ENCODE peak calls at places on chromosome 17, in ten cellular contexts. One of them, this sample, is unnamed.

GRCh38 chr17:57557793-57558681 is 187.1 kb downstream of the CCDC182 start:
- DNase-seq in choroid plexus epithelial cell: peak; percentile 91
- DNase-seq in activated T-cell treated with anti-CD3 and anti-CD28 coated beads, Interleukin-2, amount 50 U/mL, for 4 hours: no peak
- DNase-seq in neural progenitor cell: no peak
- DNase-seq in skeletal muscle cell: no peak
- DNase-seq in cardiac septum: no peak
- DNase-seq in renal cortical epithelial cell: peak; percentile 88
- DNase-seq in NCI-H1930: peak; percentile 23
- DNase-seq in AG10803: peak; percentile 48
- DNase-seq in stimulated activated CD8-positive, alpha-beta memory T cell treated with anti-CD3 and anti-CD28 coated beads, Interleukin-7, amount 100 ng/mL, for 48 hours: no peak
- DNase-seq in this sample: no peak

GRCh38 chr17:74150428-74151025 is 53.0 kb upstream of the RPL38 start:
- DNase-seq in neural progenitor cell: no peak
- DNase-seq in renal cortical epithelial cell: no peak
- DNase-seq in cardiac septum: no peak
- DNase-seq in skeletal muscle cell: no peak
- DNase-seq in activated T-cell treated with anti-CD3 and anti-CD28 coated beads, Interleukin-2, amount 50 U/mL, for 4 hours: no peak
- DNase-seq in stimulated activated CD8-positive, alpha-beta memory T cell treated with anti-CD3 and anti-CD28 coated beads, Interleukin-7, amount 100 ng/mL, for 48 hours: no peak
- DNase-seq in AG10803: no peak
- DNase-seq in choroid plexus epithelial cell: no peak
- DNase-seq in NCI-H1930: no peak
- DNase-seq in this sample: no peak

GRCh38 chr17:9887521-9887920 is 17.6 kb downstream of the RCVRN start:
- DNase-seq in renal cortical epithelial cell: no peak
- DNase-seq in NCI-H1930: no peak
- DNase-seq in skeletal muscle cell: no peak
- DNase-seq in AG10803: no peak
- DNase-seq in cardiac septum: no peak
- DNase-seq in neural progenitor cell: no peak
- DNase-seq in choroid plexus epithelial cell: no peak
- DNase-seq in stimulated activated CD8-positive, alpha-beta memory T cell treated with anti-CD3 and anti-CD28 coated beads, Interleukin-7, amount 100 ng/mL, for 48 hours: no peak
- DNase-seq in activated T-cell treated with anti-CD3 and anti-CD28 coated beads, Interleukin-2, amount 50 U/mL, for 4 hours: no peak
- DNase-seq in this sample: no peak

GRCh38 chr17:49486012-49486641 is 9.0 kb upstream of the NGFR start:
- DNase-seq in NCI-H1930: no peak
- DNase-seq in cardiac septum: no peak
- DNase-seq in neural progenitor cell: peak; percentile 86
- DNase-seq in activated T-cell treated with anti-CD3 and anti-CD28 coated beads, Interleukin-2, amount 50 U/mL, for 4 hours: no peak
- DNase-seq in skeletal muscle cell: no peak
- DNase-seq in AG10803: no peak
- DNase-seq in renal cortical epithelial cell: no peak
- DNase-seq in stimulated activated CD8-positive, alpha-beta memory T cell treated with anti-CD3 and anti-CD28 coated beads, Interleukin-7, amount 100 ng/mL, for 48 hours: no peak
- DNase-seq in choroid plexus epithelial cell: no peak
- DNase-seq in this sample: no peak

GRCh38 chr17:61862105-61862574 is 1.2 kb downstream of the BRIP1 start:
- DNase-seq in skeletal muscle cell: no peak
- DNase-seq in stimulated activated CD8-positive, alpha-beta memory T cell treated with anti-CD3 and anti-CD28 coated beads, Interleukin-7, amount 100 ng/mL, for 48 hours: no peak
- DNase-seq in renal cortical epithelial cell: peak; percentile 74
- DNase-seq in neural progenitor cell: no peak
- DNase-seq in NCI-H1930: no peak
- DNase-seq in choroid plexus epithelial cell: peak; percentile 41
- DNase-seq in cardiac septum: no peak
- DNase-seq in AG10803: peak; percentile 5
- DNase-seq in activated T-cell treated with anti-CD3 and anti-CD28 coated beads, Interleukin-2, amount 50 U/mL, for 4 hours: no peak
- DNase-seq in this sample: no peak

GRCh38 chr17:35239823-35240222 is 3.0 kb upstream of the SLFN5 start:
- DNase-seq in cardiac septum: no peak
- DNase-seq in neural progenitor cell: no peak
- DNase-seq in choroid plexus epithelial cell: no peak
- DNase-seq in skeletal muscle cell: no peak
- DNase-seq in activated T-cell treated with anti-CD3 and anti-CD28 coated beads, Interleukin-2, amount 50 U/mL, for 4 hours: no peak
- DNase-seq in renal cortical epithelial cell: no peak
- DNase-seq in AG10803: peak; percentile 39
- DNase-seq in stimulated activated CD8-positive, alpha-beta memory T cell treated with anti-CD3 and anti-CD28 coated beads, Interleukin-7, amount 100 ng/mL, for 48 hours: no peak
- DNase-seq in NCI-H1930: no peak
- DNase-seq in this sample: no peak

GRCh38 chr17:78839173-78839761 is 1.3 kb downstream of the USP36 start:
- DNase-seq in skeletal muscle cell: no peak
- DNase-seq in activated T-cell treated with anti-CD3 and anti-CD28 coated beads, Interleukin-2, amount 50 U/mL, for 4 hours: no peak
- DNase-seq in neural progenitor cell: no peak
- DNase-seq in stimulated activated CD8-positive, alpha-beta memory T cell treated with anti-CD3 and anti-CD28 coated beads, Interleukin-7, amount 100 ng/mL, for 48 hours: no peak
- DNase-seq in AG10803: peak; percentile 16
- DNase-seq in choroid plexus epithelial cell: peak; percentile 35
- DNase-seq in cardiac septum: no peak
- DNase-seq in renal cortical epithelial cell: peak; percentile 33
- DNase-seq in NCI-H1930: no peak
- DNase-seq in this sample: no peak

GRCh38 chr17:47170710-47171109 is 18.4 kb downstream of the CDC27 start:
- DNase-seq in neural progenitor cell: no peak
- DNase-seq in NCI-H1930: no peak
- DNase-seq in choroid plexus epithelial cell: no peak
- DNase-seq in activated T-cell treated with anti-CD3 and anti-CD28 coated beads, Interleukin-2, amount 50 U/mL, for 4 hours: no peak
- DNase-seq in skeletal muscle cell: no peak
- DNase-seq in renal cortical epithelial cell: no peak
- DNase-seq in AG10803: no peak
- DNase-seq in stimulated activated CD8-positive, alpha-beta memory T cell treated with anti-CD3 and anti-CD28 coated beads, Interleukin-7, amount 100 ng/mL, for 48 hours: no peak
- DNase-seq in cardiac septum: no peak
- DNase-seq in this sample: no peak

GRCh38 chr17:50196826-50197225 is 4.6 kb downstream of the COL1A1 start:
- DNase-seq in skeletal muscle cell: no peak
- DNase-seq in renal cortical epithelial cell: no peak
- DNase-seq in neural progenitor cell: no peak
- DNase-seq in stimulated activated CD8-positive, alpha-beta memory T cell treated with anti-CD3 and anti-CD28 coated beads, Interleukin-7, amount 100 ng/mL, for 48 hours: no peak
- DNase-seq in activated T-cell treated with anti-CD3 and anti-CD28 coated beads, Interleukin-2, amount 50 U/mL, for 4 hours: no peak
- DNase-seq in NCI-H1930: no peak
- DNase-seq in cardiac septum: no peak
- DNase-seq in choroid plexus epithelial cell: peak; percentile 64
- DNase-seq in AG10803: peak; percentile 90
- DNase-seq in this sample: no peak

GRCh38 chr17:79938696-79939435 is 96.8 kb downstream of the TBC1D16 start:
- DNase-seq in skeletal muscle cell: no peak
- DNase-seq in cardiac septum: no peak
- DNase-seq in renal cortical epithelial cell: no peak
- DNase-seq in stimulated activated CD8-positive, alpha-beta memory T cell treated with anti-CD3 and anti-CD28 coated beads, Interleukin-7, amount 100 ng/mL, for 48 hours: no peak
- DNase-seq in AG10803: no peak
- DNase-seq in activated T-cell treated with anti-CD3 and anti-CD28 coated beads, Interleukin-2, amount 50 U/mL, for 4 hours: no peak
- DNase-seq in neural progenitor cell: no peak
- DNase-seq in NCI-H1930: no peak
- DNase-seq in choroid plexus epithelial cell: no peak
- DNase-seq in this sample: no peak

GRCh38 chr17:66214893-66215528 is 14.2 kb downstream of the APOH start:
- DNase-seq in choroid plexus epithelial cell: no peak
- DNase-seq in skeletal muscle cell: no peak
- DNase-seq in renal cortical epithelial cell: no peak
- DNase-seq in stimulated activated CD8-positive, alpha-beta memory T cell treated with anti-CD3 and anti-CD28 coated beads, Interleukin-7, amount 100 ng/mL, for 48 hours: no peak
- DNase-seq in NCI-H1930: peak; percentile 44
- DNase-seq in cardiac septum: no peak
- DNase-seq in neural progenitor cell: no peak
- DNase-seq in activated T-cell treated with anti-CD3 and anti-CD28 coated beads, Interleukin-2, amount 50 U/mL, for 4 hours: no peak
- DNase-seq in AG10803: no peak
- DNase-seq in this sample: no peak

GRCh38 chr17:3770471-3770870 is 30.5 kb downstream of the ITGAE start:
- DNase-seq in renal cortical epithelial cell: no peak
- DNase-seq in choroid plexus epithelial cell: no peak
- DNase-seq in stimulated activated CD8-positive, alpha-beta memory T cell treated with anti-CD3 and anti-CD28 coated beads, Interleukin-7, amount 100 ng/mL, for 48 hours: no peak
- DNase-seq in cardiac septum: no peak
- DNase-seq in neural progenitor cell: peak; percentile 15
- DNase-seq in NCI-H1930: no peak
- DNase-seq in skeletal muscle cell: no peak
- DNase-seq in activated T-cell treated with anti-CD3 and anti-CD28 coated beads, Interleukin-2, amount 50 U/mL, for 4 hours: no peak
- DNase-seq in AG10803: no peak
- DNase-seq in this sample: no peak

GRCh38 chr17:66678061-66678460 is 156.9 kb upstream of the CACNG5 start:
- DNase-seq in renal cortical epithelial cell: no peak
- DNase-seq in skeletal muscle cell: no peak
- DNase-seq in activated T-cell treated with anti-CD3 and anti-CD28 coated beads, Interleukin-2, amount 50 U/mL, for 4 hours: no peak
- DNase-seq in NCI-H1930: no peak
- DNase-seq in choroid plexus epithelial cell: no peak
- DNase-seq in cardiac septum: no peak
- DNase-seq in neural progenitor cell: no peak
- DNase-seq in AG10803: no peak
- DNase-seq in stimulated activated CD8-positive, alpha-beta memory T cell treated with anti-CD3 and anti-CD28 coated beads, Interleukin-7, amount 100 ng/mL, for 48 hours: no peak
- DNase-seq in this sample: no peak

GRCh38 chr17:62597920-62598319 is 29.6 kb upstream of the MRC2 start:
- DNase-seq in stimulated activated CD8-positive, alpha-beta memory T cell treated with anti-CD3 and anti-CD28 coated beads, Interleukin-7, amount 100 ng/mL, for 48 hours: no peak
- DNase-seq in cardiac septum: no peak
- DNase-seq in choroid plexus epithelial cell: peak; percentile 68
- DNase-seq in skeletal muscle cell: no peak
- DNase-seq in neural progenitor cell: no peak
- DNase-seq in activated T-cell treated with anti-CD3 and anti-CD28 coated beads, Interleukin-2, amount 50 U/mL, for 4 hours: no peak
- DNase-seq in NCI-H1930: no peak
- DNase-seq in AG10803: peak; percentile 78
- DNase-seq in renal cortical epithelial cell: peak; percentile 36
- DNase-seq in this sample: no peak

GRCh38 chr17:61849674-61850073 is 13.7 kb downstream of the BRIP1 start:
- DNase-seq in renal cortical epithelial cell: no peak
- DNase-seq in skeletal muscle cell: peak; percentile 16
- DNase-seq in activated T-cell treated with anti-CD3 and anti-CD28 coated beads, Interleukin-2, amount 50 U/mL, for 4 hours: no peak
- DNase-seq in choroid plexus epithelial cell: peak; percentile 51
- DNase-seq in NCI-H1930: no peak
- DNase-seq in stimulated activated CD8-positive, alpha-beta memory T cell treated with anti-CD3 and anti-CD28 coated beads, Interleukin-7, amount 100 ng/mL, for 48 hours: no peak
- DNase-seq in neural progenitor cell: no peak
- DNase-seq in AG10803: peak; percentile 17
- DNase-seq in cardiac septum: no peak
- DNase-seq in this sample: no peak

GRCh38 chr17:61567045-61567802 is 23.8 kb downstream of the NACA2 start:
- DNase-seq in cardiac septum: no peak
- DNase-seq in skeletal muscle cell: no peak
- DNase-seq in stimulated activated CD8-positive, alpha-beta memory T cell treated with anti-CD3 and anti-CD28 coated beads, Interleukin-7, amount 100 ng/mL, for 48 hours: no peak
- DNase-seq in NCI-H1930: no peak
- DNase-seq in neural progenitor cell: no peak
- DNase-seq in renal cortical epithelial cell: no peak
- DNase-seq in choroid plexus epithelial cell: no peak
- DNase-seq in AG10803: no peak
- DNase-seq in activated T-cell treated with anti-CD3 and anti-CD28 coated beads, Interleukin-2, amount 50 U/mL, for 4 hours: no peak
- DNase-seq in this sample: no peak

GRCh38 chr17:78617371-78618061 is 40.3 kb upstream of the DNAH17 start:
- DNase-seq in skeletal muscle cell: no peak
- DNase-seq in NCI-H1930: no peak
- DNase-seq in stimulated activated CD8-positive, alpha-beta memory T cell treated with anti-CD3 and anti-CD28 coated beads, Interleukin-7, amount 100 ng/mL, for 48 hours: no peak
- DNase-seq in neural progenitor cell: no peak
- DNase-seq in renal cortical epithelial cell: no peak
- DNase-seq in choroid plexus epithelial cell: no peak
- DNase-seq in cardiac septum: no peak
- DNase-seq in activated T-cell treated with anti-CD3 and anti-CD28 coated beads, Interleukin-2, amount 50 U/mL, for 4 hours: no peak
- DNase-seq in AG10803: peak; percentile 57
- DNase-seq in this sample: no peak

GRCh38 chr17:43791589-43791988 is 11.4 kb downstream of the CFAP97D1 start:
- DNase-seq in AG10803: peak; percentile 65
- DNase-seq in renal cortical epithelial cell: peak; percentile 85
- DNase-seq in cardiac septum: no peak
- DNase-seq in choroid plexus epithelial cell: peak; percentile 75
- DNase-seq in stimulated activated CD8-positive, alpha-beta memory T cell treated with anti-CD3 and anti-CD28 coated beads, Interleukin-7, amount 100 ng/mL, for 48 hours: no peak
- DNase-seq in NCI-H1930: no peak
- DNase-seq in neural progenitor cell: peak; percentile 34
- DNase-seq in skeletal muscle cell: no peak
- DNase-seq in activated T-cell treated with anti-CD3 and anti-CD28 coated beads, Interleukin-2, amount 50 U/mL, for 4 hours: no peak
- DNase-seq in this sample: no peak

GRCh38 chr17:6514371-6514770 is 42.0 kb downstream of the PITPNM3 start:
- DNase-seq in renal cortical epithelial cell: no peak
- DNase-seq in cardiac septum: no peak
- DNase-seq in neural progenitor cell: no peak
- DNase-seq in choroid plexus epithelial cell: no peak
- DNase-seq in NCI-H1930: no peak
- DNase-seq in AG10803: no peak
- DNase-seq in stimulated activated CD8-positive, alpha-beta memory T cell treated with anti-CD3 and anti-CD28 coated beads, Interleukin-7, amount 100 ng/mL, for 48 hours: no peak
- DNase-seq in skeletal muscle cell: no peak
- DNase-seq in activated T-cell treated with anti-CD3 and anti-CD28 coated beads, Interleukin-2, amount 50 U/mL, for 4 hours: no peak
- DNase-seq in this sample: no peak

GRCh38 chr17:4381690-4382671 is 15.5 kb upstream of the UBE2G1 start:
- DNase-seq in choroid plexus epithelial cell: no peak
- DNase-seq in NCI-H1930: no peak
- DNase-seq in neural progenitor cell: no peak
- DNase-seq in cardiac septum: no peak
- DNase-seq in renal cortical epithelial cell: no peak
- DNase-seq in activated T-cell treated with anti-CD3 and anti-CD28 coated beads, Interleukin-2, amount 50 U/mL, for 4 hours: no peak
- DNase-seq in stimulated activated CD8-positive, alpha-beta memory T cell treated with anti-CD3 and anti-CD28 coated beads, Interleukin-7, amount 100 ng/mL, for 48 hours: no peak
- DNase-seq in AG10803: no peak
- DNase-seq in skeletal muscle cell: no peak
- DNase-seq in this sample: no peak

GRCh38 chr17:78051186-78051972 is 77.2 kb downstream of the TMC6 start:
- DNase-seq in cardiac septum: no peak
- DNase-seq in skeletal muscle cell: no peak
- DNase-seq in neural progenitor cell: no peak
- DNase-seq in renal cortical epithelial cell: no peak
- DNase-seq in NCI-H1930: no peak
- DNase-seq in stimulated activated CD8-positive, alpha-beta memory T cell treated with anti-CD3 and anti-CD28 coated beads, Interleukin-7, amount 100 ng/mL, for 48 hours: no peak
- DNase-seq in choroid plexus epithelial cell: no peak
- DNase-seq in AG10803: no peak
- DNase-seq in activated T-cell treated with anti-CD3 and anti-CD28 coated beads, Interleukin-2, amount 50 U/mL, for 4 hours: no peak
- DNase-seq in this sample: no peak

GRCh38 chr17:57966875-57967274 is 11.7 kb upstream of the CUEDC1 start:
- DNase-seq in renal cortical epithelial cell: no peak
- DNase-seq in choroid plexus epithelial cell: no peak
- DNase-seq in NCI-H1930: no peak
- DNase-seq in skeletal muscle cell: no peak
- DNase-seq in neural progenitor cell: no peak
- DNase-seq in activated T-cell treated with anti-CD3 and anti-CD28 coated beads, Interleukin-2, amount 50 U/mL, for 4 hours: no peak
- DNase-seq in AG10803: no peak
- DNase-seq in stimulated activated CD8-positive, alpha-beta memory T cell treated with anti-CD3 and anti-CD28 coated beads, Interleukin-7, amount 100 ng/mL, for 48 hours: no peak
- DNase-seq in cardiac septum: no peak
- DNase-seq in this sample: no peak

GRCh38 chr17:59406278-59406677 is 74.8 kb downstream of the YPEL2 start:
- DNase-seq in cardiac septum: no peak
- DNase-seq in skeletal muscle cell: no peak
- DNase-seq in activated T-cell treated with anti-CD3 and anti-CD28 coated beads, Interleukin-2, amount 50 U/mL, for 4 hours: no peak
- DNase-seq in AG10803: no peak
- DNase-seq in NCI-H1930: no peak
- DNase-seq in renal cortical epithelial cell: no peak
- DNase-seq in choroid plexus epithelial cell: no peak
- DNase-seq in stimulated activated CD8-positive, alpha-beta memory T cell treated with anti-CD3 and anti-CD28 coated beads, Interleukin-7, amount 100 ng/mL, for 48 hours: no peak
- DNase-seq in neural progenitor cell: no peak
- DNase-seq in this sample: no peak

GRCh38 chr17:19539040-19539399 is 5.4 kb downstream of the SLC47A1 start:
- DNase-seq in neural progenitor cell: no peak
- DNase-seq in stimulated activated CD8-positive, alpha-beta memory T cell treated with anti-CD3 and anti-CD28 coated beads, Interleukin-7, amount 100 ng/mL, for 48 hours: no peak
- DNase-seq in skeletal muscle cell: no peak
- DNase-seq in AG10803: no peak
- DNase-seq in renal cortical epithelial cell: no peak
- DNase-seq in cardiac septum: peak; percentile 73
- DNase-seq in NCI-H1930: no peak
- DNase-seq in activated T-cell treated with anti-CD3 and anti-CD28 coated beads, Interleukin-2, amount 50 U/mL, for 4 hours: no peak
- DNase-seq in choroid plexus epithelial cell: no peak
- DNase-seq in this sample: no peak

GRCh38 chr17:30363715-30364202 is 15.0 kb upstream of the CPD start:
- DNase-seq in stimulated activated CD8-positive, alpha-beta memory T cell treated with anti-CD3 and anti-CD28 coated beads, Interleukin-7, amount 100 ng/mL, for 48 hours: peak; percentile 69
- DNase-seq in AG10803: peak; percentile 74
- DNase-seq in cardiac septum: peak; percentile 80
- DNase-seq in skeletal muscle cell: peak; percentile 68
- DNase-seq in renal cortical epithelial cell: peak; percentile 100
- DNase-seq in neural progenitor cell: no peak
- DNase-seq in NCI-H1930: no peak
- DNase-seq in choroid plexus epithelial cell: peak; percentile 89
- DNase-seq in activated T-cell treated with anti-CD3 and anti-CD28 coated beads, Interleukin-2, amount 50 U/mL, for 4 hours: peak; percentile 80
- DNase-seq in this sample: peak; percentile 83

GRCh38 chr17:36151891-36152638 is 24.4 kb downstream of the TBC1D3B start:
- DNase-seq in cardiac septum: no peak
- DNase-seq in NCI-H1930: no peak
- DNase-seq in AG10803: no peak
- DNase-seq in activated T-cell treated with anti-CD3 and anti-CD28 coated beads, Interleukin-2, amount 50 U/mL, for 4 hours: no peak
- DNase-seq in neural progenitor cell: no peak
- DNase-seq in renal cortical epithelial cell: no peak
- DNase-seq in skeletal muscle cell: no peak
- DNase-seq in choroid plexus epithelial cell: no peak
- DNase-seq in stimulated activated CD8-positive, alpha-beta memory T cell treated with anti-CD3 and anti-CD28 coated beads, Interleukin-7, amount 100 ng/mL, for 48 hours: no peak
- DNase-seq in this sample: no peak

This sample was measured in activated naive CD4-positive, alpha-beta T cell treated with anti-CD3 and anti-CD28 coated beads, Interleukin-2, amount 50 U/mL, for 16 hours.